ENCODE peak calls at places on chromosomes 6 and 20, in six cellular contexts. I, G, M, V, R and J are unnamed samples.

GRCh38 chr6:163469459-163469858 is 54.9 kb downstream of the QKI start:
- DNase-seq in I (no peak), G (no peak), M (no peak), V (no peak), R (no peak), J (no peak)

GRCh38 chr20:47998736-47999135 is 213.5 kb upstream of the SULF2 start:
- DNase-seq in I (no peak), G (no peak), M (peak; percentile 36), V (no peak), R (no peak), J (no peak)

GRCh38 chr6:137692806-137693205 is 174.3 kb upstream of the TNFAIP3 start:
- DNase-seq in I (no peak), G (no peak), M (peak; percentile 46), V (no peak), R (no peak), J (no peak)

GRCh38 chr6:149938571-149939462 is 3.0 kb upstream of the ULBP2 start:
- DNase-seq in I (no peak), G (no peak), M (peak; percentile 9), V (peak; percentile 57), R (no peak), J (no peak)

GRCh38 chr6:38612386-38612965 is 27.3 kb downstream of the BTBD9 start:
- DNase-seq in I (no peak), G (no peak), M (peak; percentile 82), V (no peak), R (no peak), J (no peak)

GRCh38 chr6:38279423-38279822 is 360.3 kb downstream of the BTBD9 start:
- DNase-seq in I (no peak), G (no peak), M (no peak), V (no peak), R (no peak), J (no peak)

GRCh38 chr6:126919947-126920346 is 198.5 kb upstream of the RSPO3 start:
- DNase-seq in I (no peak), G (no peak), M (peak; percentile 95), V (no peak), R (no peak), J (no peak)

GRCh38 chr6:169990095-169991030 is 238.9 kb downstream of the ERMARD start:
- DNase-seq in I (peak; percentile 69), G (peak; percentile 64), M (no peak), V (no peak), R (no peak), J (no peak)

GRCh38 chr6:157860505-157860991 is 37.5 kb downstream of the SNX9 start:
- DNase-seq in I (no peak), G (no peak), M (peak; percentile 62), V (no peak), R (no peak), J (no peak)

GRCh38 chr20:60024801-60025200 is 66.6 kb downstream of the CDH26 start:
- DNase-seq in I (no peak), G (no peak), M (no peak), V (no peak), R (no peak), J (peak; percentile 85)

GRCh38 chr6:125259354-125259736 is 42.4 kb downstream of the HDDC2 start:
- DNase-seq in I (no peak), G (no peak), M (peak; percentile 48), V (no peak), R (no peak), J (no peak)

GRCh38 chr6:37915463-37915862 is 95.9 kb downstream of the ZFAND3 start:
- DNase-seq in I (no peak), G (no peak), M (no peak), V (no peak), R (no peak), J (no peak)

GRCh38 chr6:159720708-159721107 is 6.6 kb upstream of the WTAP start:
- DNase-seq in I (no peak), G (no peak), M (no peak), V (no peak), R (no peak), J (no peak)

GRCh38 chr6:155646443-155646842 is 190.8 kb upstream of the NOX3 start:
- DNase-seq in I (no peak), G (no peak), M (peak; percentile 17), V (no peak), R (no peak), J (no peak)

GRCh38 chr6:158531970-158532369 is 27.9 kb upstream of the TMEM181 start:
- DNase-seq in I (no peak), G (no peak), M (no peak), V (no peak), R (no peak), J (no peak)

GRCh38 chr6:159279790-159280277 is 110.6 kb downstream of the FNDC1 start:
- DNase-seq in I (no peak), G (no peak), M (peak; percentile 46), V (no peak), R (no peak), J (no peak)

GRCh38 chr6:82362868-82363267 is 749 bp upstream of the TPBG start:
- DNase-seq in I (no peak), G (no peak), M (peak; percentile 95), V (no peak), R (no peak), J (no peak)

GRCh38 chr6:82364087-82365010 is 732 bp downstream of the TPBG start:
- DNase-seq in I (peak; percentile 76), G (peak; percentile 82), M (peak; percentile 71), V (peak; percentile 83), R (peak; percentile 63), J (no peak)

GRCh38 chr6:82362144-82362543 is 1.5 kb upstream of the TPBG start:
- DNase-seq in I (no peak), G (no peak), M (no peak), V (no peak), R (no peak), J (no peak)

GRCh38 chr6:82365011-82365751 is 1.6 kb downstream of the TPBG start:
- DNase-seq in I (no peak), G (peak; percentile 71), M (peak; percentile 61), V (peak; percentile 75), R (no peak), J (no peak)

DNA sequence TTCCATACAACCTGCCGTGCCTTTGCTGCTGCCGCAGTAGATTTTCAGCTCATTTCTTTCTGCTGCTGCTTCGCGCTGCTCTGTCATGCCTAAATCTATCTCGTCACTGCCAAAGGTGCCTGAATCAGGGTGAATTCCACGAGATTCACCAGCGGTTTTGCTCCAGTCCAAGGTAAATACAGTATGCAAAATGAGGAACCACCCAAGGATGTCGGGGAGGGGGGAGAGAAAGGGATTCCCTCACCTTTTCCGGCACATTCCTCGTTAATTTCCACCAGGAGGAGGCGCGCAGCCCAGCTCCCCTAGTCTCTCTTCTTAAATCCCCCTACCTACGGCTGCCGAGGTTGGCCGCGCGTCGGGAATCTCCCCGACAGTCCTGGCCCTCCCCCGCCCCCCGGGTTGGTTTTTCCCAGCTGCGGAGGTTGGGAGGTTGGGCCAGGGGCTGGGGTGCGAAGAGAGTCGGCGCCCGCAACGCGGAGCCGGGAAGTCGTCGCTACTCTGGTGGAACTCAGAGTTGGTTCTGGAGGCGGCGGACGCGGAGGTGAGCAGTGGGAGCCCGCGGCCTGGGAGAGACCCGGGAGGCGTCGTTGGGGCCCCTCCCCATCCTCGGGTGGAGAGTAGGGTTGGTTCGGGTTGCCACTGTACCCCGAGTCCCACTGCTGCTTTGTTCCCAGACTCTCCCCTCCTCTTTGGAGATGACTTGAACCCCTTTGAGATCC is at the start of gene TPBG:
- DNase-seq in I (peak; percentile 70), G (peak; percentile 78), M (peak; percentile 87), V (peak; percentile 90), R (peak; percentile 45), J (no peak)
- TF ChIP-seq CTCF in I (no peak), G (no peak), M (peak; percentile 30), V (peak; percentile 51), R (no peak), J (peak; percentile 13)

GRCh38 chr20:64265201-64265600 is 9.7 kb downstream of the PCMTD2 start:
- DNase-seq in I (no peak), G (no peak), M (no peak), V (no peak), R (no peak), J (no peak)
- H3K4me1 ChIP-seq in I (peaks cover 20% of the 10 kb centered on the region), G (peaks cover 19% of the 10 kb centered on the region), M (no peaks in the 10 kb centered on the region), V (no peaks in the 10 kb centered on the region), R (peaks cover 24% of the 10 kb centered on the region), J (peaks cover 28% of the 10 kb centered on the region)

GRCh38 chr6:7107578-7108195 is at the start of gene RREB1:
- DNase-seq in I (peak; percentile 85), G (peak; percentile 84), M (peak; percentile 65), V (peak; percentile 74), R (peak; percentile 76), J (no peak)

GRCh38 chr6:7106752-7107577 is 796 bp upstream of the RREB1 start:
- DNase-seq in I (peak; percentile 75), G (peak; percentile 74), M (no peak), V (peak; percentile 70), R (peak; percentile 35), J (no peak)

GRCh38 chr6:7108964-7109836 is 1.4 kb downstream of the RREB1 start:
- DNase-seq in I (peak; percentile 91), G (peak; percentile 76), M (peak; percentile 75), V (no peak), R (peak; percentile 55), J (peak; percentile 94)

GRCh38 chr6:7110092-7110792 is 2.5 kb downstream of the RREB1 start:
- DNase-seq in I (no peak), G (no peak), M (no peak), V (no peak), R (no peak), J (no peak)

DNA sequence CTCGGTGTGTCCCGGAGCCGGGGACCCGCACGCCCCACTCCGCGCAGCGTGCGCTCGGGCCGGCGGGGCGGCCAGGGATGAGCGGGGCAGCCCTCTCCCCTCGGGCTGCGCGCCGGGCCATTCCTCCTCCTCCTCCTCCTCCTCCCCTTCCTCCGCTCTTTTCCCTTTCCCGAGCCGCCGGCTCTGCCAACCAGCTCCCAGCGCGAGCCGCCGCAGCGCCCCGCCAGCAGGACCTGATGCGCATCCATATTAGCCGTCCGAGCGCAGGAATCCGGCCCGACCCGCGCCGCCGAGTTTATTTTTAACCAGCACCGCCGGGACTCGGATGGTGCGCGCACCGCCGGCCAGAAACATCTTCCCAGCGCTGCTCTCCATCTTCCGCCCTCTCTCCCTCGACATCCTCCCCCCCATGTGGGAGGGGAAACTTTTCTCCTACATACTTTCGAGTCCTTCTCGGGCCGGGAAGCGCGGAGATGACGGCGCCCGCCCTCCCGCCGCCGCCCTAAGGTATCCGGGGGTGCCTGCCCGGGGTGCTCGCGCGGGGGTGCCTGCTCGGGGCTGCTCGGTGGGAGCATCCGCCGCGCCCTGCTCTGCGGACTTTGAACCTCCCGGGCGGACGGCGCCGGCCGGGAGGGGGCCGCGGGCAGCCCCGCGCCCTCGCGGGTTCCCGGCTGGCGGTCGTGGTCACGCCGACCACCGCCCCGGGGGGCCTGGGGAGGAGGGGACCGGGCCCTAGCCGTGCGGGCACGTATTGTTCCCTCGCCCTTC is 619 bp downstream of the RREB1 start:
- DNase-seq in I (peak; percentile 85), G (peak; percentile 80), M (peak; percentile 62), V (peak; percentile 68), R (peak; percentile 75), J (no peak)
- H3K27me3 ChIP-seq in I (no peaks in the 10 kb centered on the region), G (no peaks in the 10 kb centered on the region), M (no peaks in the 10 kb centered on the region), V (peaks cover 27% of the 10 kb centered on the region), R (no peaks in the 10 kb centered on the region), J (no peaks in the 10 kb centered on the region)

GRCh38 chr6:129370268-129370916 is 339.6 kb downstream of the ARHGAP18 start:
- DNase-seq in I (no peak), G (no peak), M (peak; percentile 36), V (peak; percentile 54), R (no peak), J (no peak)
- TF ChIP-seq CTCF in I (peak; percentile 54), G (peak; percentile 69), M (peak; percentile 49), V (peak; percentile 21), R (peak; percentile 60), J (peak; percentile 47)